ENCODE peak calls at places on chromosomes 13 and 19, in five cellular contexts. P, A, Q, D and G are unnamed samples.

GRCh38 chr13:26759907-26760834 is at the start of gene GPR12:
- DNase-seq in D (no peak), Q (no peak), P (no peak), A (peak; percentile 22), G (no peak)

GRCh38 chr13:30141773-30142501 is 165.4 kb downstream of the KATNAL1 start:
- DNase-seq in A (no peak), Q (no peak), P (no peak), D (no peak), G (no peak)

GRCh38 chr13:97272526-97272925 is 50.4 kb downstream of the MBNL2 start:
- DNase-seq in Q (no peak), P (no peak), A (no peak), D (no peak), G (no peak)

GRCh38 chr13:113959198-113959597 is 14.7 kb downstream of the C13orf46 start:
- DNase-seq in D (no peak), Q (no peak), A (no peak), P (peak; percentile 59), G (no peak)

GRCh38 chr13:43307921-43308433 is 284.6 kb downstream of the DNAJC15 start:
- DNase-seq in P (peak; percentile 89), D (no peak), Q (peak; percentile 59), A (no peak), G (peak; percentile 93)

GRCh38 chr13:99658266-99658991 is 157.2 kb downstream of the TM9SF2 start:
- DNase-seq in Q (no peak), A (peak; percentile 46), D (peak; percentile 65), P (peak; percentile 49), G (peak; percentile 71)

GRCh38 chr19:55433292-55433691 is 9.8 kb downstream of the SHISA7 start:
- DNase-seq in D (no peak), Q (no peak), A (no peak), P (no peak), G (no peak)

GRCh38 chr19:1844536-1845515 is 3.5 kb downstream of the REXO1 start:
- DNase-seq in Q (no peak), D (no peak), A (no peak), P (no peak), G (no peak)

GRCh38 chr19:7542556-7543348 is 7.2 kb downstream of the PNPLA6 start:
- DNase-seq in A (no peak), P (no peak), Q (no peak), D (no peak), G (no peak)

GRCh38 chr13:22893149-22893548 is 287.6 kb upstream of the SGCG start:
- DNase-seq in A (no peak), D (no peak), P (peak; percentile 87), Q (no peak), G (no peak)

GRCh38 chr19:38557205-38557799 is 60.5 kb downstream of the MAP4K1 start:
- DNase-seq in P (no peak), A (no peak), D (no peak), Q (no peak), G (no peak)

GRCh38 chr13:73412933-73413332 is 354.1 kb downstream of the KLF5 start:
- DNase-seq in Q (no peak), P (no peak), D (no peak), A (no peak), G (no peak)

GRCh38 chr13:44755872-44756271 is 179.7 kb upstream of the TSC22D1 start:
- DNase-seq in P (no peak), Q (no peak), D (no peak), A (no peak), G (peak; percentile 31)

DNA sequence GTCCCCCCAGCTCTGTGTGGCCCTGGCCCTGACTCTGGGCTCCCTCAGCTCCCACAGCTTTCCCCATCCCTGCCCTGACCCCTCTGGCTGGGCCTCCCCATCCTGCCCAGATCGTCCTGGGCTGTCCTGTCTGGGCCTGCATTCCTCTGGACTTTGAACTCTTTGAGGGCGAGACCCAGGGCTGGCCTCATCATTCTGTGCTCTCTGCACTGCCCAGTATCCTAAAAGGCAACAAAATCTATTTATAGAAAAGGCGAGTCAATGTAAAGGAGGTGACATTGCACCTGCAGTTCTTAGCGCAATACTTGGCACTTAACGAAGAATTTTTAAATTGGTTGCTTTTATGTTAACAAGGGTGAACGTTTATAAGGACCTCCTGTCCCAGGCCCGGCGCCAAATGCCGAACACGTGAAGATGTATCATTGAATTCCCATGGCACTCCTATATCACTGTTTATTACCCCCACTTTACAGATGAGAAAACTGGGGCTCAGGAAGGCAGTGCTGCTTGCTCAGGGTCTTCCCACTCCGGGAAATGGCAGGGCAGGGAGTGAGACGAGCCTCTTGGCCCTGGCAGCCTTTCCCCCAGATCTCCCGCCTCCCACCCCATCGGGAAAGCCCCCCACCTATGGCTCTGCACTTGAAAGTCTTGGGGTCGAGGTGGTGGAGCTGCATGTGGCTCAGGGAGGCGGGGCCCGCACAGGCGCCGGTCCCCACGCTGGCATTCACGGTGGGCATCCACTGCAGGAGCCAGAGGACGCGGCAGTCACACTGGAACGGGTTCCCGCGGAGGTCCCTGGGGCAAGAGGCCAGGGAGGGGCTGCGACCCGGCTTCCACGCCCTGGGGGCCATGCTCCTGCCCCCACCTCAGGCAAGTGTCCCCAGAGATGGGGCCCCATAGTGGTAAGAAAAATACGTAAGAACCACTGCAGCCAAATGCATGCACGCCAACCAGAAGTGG is 3.8 kb downstream of the LGI4 start:
- DNase-seq in Q (no peak), P (no peak), A (no peak), D (no peak), G (no peak)
- H3K27ac ChIP-seq in Q (no peak overlapping the region), P (no peak overlapping the region), A (no peak overlapping the region), D (no peak overlapping the region), G (no peak overlapping the region)

DNA sequence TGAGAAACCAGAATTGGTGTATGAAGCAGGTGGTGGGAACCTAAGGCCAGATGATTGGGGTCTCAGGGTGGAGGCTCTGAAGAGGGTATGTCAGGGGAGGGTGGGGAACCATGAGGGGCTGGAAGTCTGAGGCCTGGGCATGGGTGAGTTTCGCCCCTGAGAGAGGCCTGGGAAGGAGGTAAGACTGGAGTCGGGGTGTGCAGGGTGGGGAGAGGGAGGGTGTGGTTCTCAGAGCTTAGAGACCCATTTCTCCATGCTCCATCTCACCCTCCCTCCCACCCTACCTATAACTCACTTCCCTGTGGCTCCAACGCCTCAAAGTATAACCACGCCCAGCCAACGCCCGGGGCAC is 1.0 kb upstream of the KLHL26 start:
- DNase-seq in P (no peak), Q (no peak), A (no peak), D (no peak), G (no peak)
- H3K27ac ChIP-seq in P (no peak overlapping the region), Q (no peak overlapping the region), A (no peak overlapping the region), D (no peak overlapping the region), G (no peak overlapping the region)

DNA sequence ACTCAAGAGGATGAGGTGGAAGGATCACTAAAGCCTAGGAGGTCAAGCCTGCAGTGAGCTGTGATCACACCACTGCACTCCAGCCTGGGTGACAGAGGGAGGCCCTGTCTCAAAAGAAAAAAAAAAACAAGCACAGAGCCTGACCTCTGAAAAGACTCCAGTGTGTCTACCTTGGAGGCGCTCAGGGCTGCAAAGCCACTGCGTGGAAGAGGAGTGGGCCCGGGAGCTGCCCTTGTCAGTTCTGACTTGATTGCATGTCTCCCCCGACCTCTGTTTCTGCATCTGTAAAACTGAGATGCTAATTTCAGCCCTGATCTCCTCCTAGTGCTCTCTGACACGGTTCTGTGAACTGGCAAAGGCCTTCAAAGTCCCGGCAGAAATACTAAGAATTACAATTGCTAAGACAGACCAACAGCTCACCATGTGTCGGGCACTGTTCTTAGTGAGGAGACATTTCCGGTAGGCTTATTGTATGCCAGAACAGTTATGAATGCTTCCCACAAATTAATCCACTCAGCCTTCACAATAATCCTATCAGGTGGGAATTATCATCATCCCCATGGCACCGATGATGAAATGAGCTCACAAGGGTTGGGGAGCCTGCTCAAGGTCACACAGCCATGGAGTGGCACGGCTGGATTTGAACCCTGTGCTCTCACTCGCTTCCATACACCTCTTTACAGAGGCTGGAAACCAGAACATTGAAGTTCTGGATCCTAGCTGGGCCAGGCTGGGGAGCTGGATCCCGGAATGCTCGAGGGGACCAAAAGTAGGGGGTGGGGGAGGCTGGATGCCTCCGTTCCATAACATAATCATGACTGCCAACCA is 3.5 kb downstream of the AKT2 start:
- DNase-seq in D (no peak), A (no peak), Q (no peak), P (peak; percentile 64), G (no peak)
- H3K27ac ChIP-seq in D (no peak overlapping the region), A (no peak overlapping the region), Q (no peak overlapping the region), P (peak overlapping the region; percentile 76), G (no peak overlapping the region)

GRCh38 chr13:38787550-38787949 is 100.7 kb downstream of the FREM2 start:
- DNase-seq in Q (no peak), P (no peak), D (no peak), A (no peak), G (no peak)

GRCh38 chr13:38781539-38781938 is 94.7 kb downstream of the FREM2 start:
- DNase-seq in D (no peak), Q (no peak), P (no peak), A (no peak), G (no peak)

GRCh38 chr13:38785490-38785889 is 98.6 kb downstream of the FREM2 start:
- DNase-seq in D (no peak), A (no peak), Q (no peak), P (no peak), G (no peak)

GRCh38 chr13:38783992-38784875 is 97.4 kb downstream of the FREM2 start:
- DNase-seq in P (no peak), D (no peak), A (no peak), Q (no peak), G (no peak)

GRCh38 chr13:38785047-38785446 is 98.2 kb downstream of the FREM2 start:
- DNase-seq in P (no peak), A (no peak), D (no peak), Q (no peak), G (no peak)
- H3K27ac ChIP-seq in P (no peak overlapping the region), A (no peak overlapping the region), D (no peak overlapping the region), Q (no peak overlapping the region), G (no peak overlapping the region)

GRCh38 chr19:5932146-5932545 is 18.1 kb downstream of the CAPS start:
- DNase-seq in P (no peak), D (no peak), A (peak; percentile 9), Q (no peak), G (no peak)
- H3K27ac ChIP-seq in P (no peak overlapping the region), D (no peak overlapping the region), A (no peak overlapping the region), Q (no peak overlapping the region), G (no peak overlapping the region)